ENCODE peak calls at places on chromosome 2, in four cellular contexts. K is psoas muscle, Q is H1, R is tibial nerve. I is an unnamed sample.

GRCh38 chr2:101012706-101013181 is 10.7 kb downstream of the RPL31 start:
- DNase-seq in K (no peak), Q (peak; percentile 60), R (peak; percentile 72), I (no peak)

GRCh38 chr2:183505911-183506310 is 381.7 kb downstream of the NUP35 start:
- DNase-seq in K (no peak), Q (no peak), R (no peak), I (no peak)

GRCh38 chr2:166653185-166653813 is 159.2 kb upstream of the SCN7A start:
- DNase-seq in K (no peak), Q (no peak), R (no peak), I (no peak)

GRCh38 chr2:29134933-29135332 is 19.7 kb downstream of the CLIP4 start:
- DNase-seq in K (no peak), Q (no peak), R (no peak), I (no peak)

GRCh38 chr2:567496-567864 is 109.7 kb downstream of the TMEM18 start:
- DNase-seq in K (no peak), Q (no peak), R (no peak), I (no peak)

GRCh38 chr2:205297846-205298245 is 384.5 kb upstream of the NRP2 start:
- DNase-seq in K (no peak), Q (no peak), R (no peak), I (no peak)

GRCh38 chr2:76323381-76323780 is 612.7 kb upstream of the GCFC2 start:
- DNase-seq in K (no peak), Q (no peak), R (no peak), I (no peak)

GRCh38 chr2:203535784-203536590 is 886 bp upstream of the RAPH1 start:
- DNase-seq in K (no peak), Q (no peak), R (no peak), I (no peak)

GRCh38 chr2:96321230-96322103 is 3.6 kb upstream of the ITPRIPL1 start:
- DNase-seq in K (peak; percentile 41), Q (peak; percentile 87), R (no peak), I (peak; percentile 88)

GRCh38 chr2:224211821-224212220 is 172.7 kb upstream of the SERPINE2 start:
- DNase-seq in K (no peak), Q (no peak), R (no peak), I (no peak)

GRCh38 chr2:71422786-71423185 is 30.6 kb upstream of the DYSF start:
- DNase-seq in K (no peak), Q (no peak), R (no peak), I (no peak)

GRCh38 chr2:71419145-71419544 is 34.2 kb upstream of the DYSF start:
- DNase-seq in K (no peak), Q (no peak), R (no peak), I (no peak)

GRCh38 chr2:71419976-71420375 is 33.4 kb upstream of the DYSF start:
- DNase-seq in K (no peak), Q (no peak), R (no peak), I (no peak)

GRCh38 chr2:71417300-71418202 is 35.8 kb upstream of the DYSF start:
- DNase-seq in K (no peak), Q (no peak), R (no peak), I (no peak)
- H3K4me3 ChIP-seq in K (no peak overlapping the region), Q (peak overlapping the region; percentile 44), R (peak overlapping the region; percentile 7), I (peak overlapping the region; percentile 28)

GRCh38 chr2:44705356-44705755 is 236.1 kb upstream of the SIX3 start:
- DNase-seq in K (no peak), Q (no peak), R (no peak), I (no peak)
- H3K4me3 ChIP-seq in K (no peak overlapping the region), Q (no peak overlapping the region), R (no peak overlapping the region), I (no peak overlapping the region)

DNA sequence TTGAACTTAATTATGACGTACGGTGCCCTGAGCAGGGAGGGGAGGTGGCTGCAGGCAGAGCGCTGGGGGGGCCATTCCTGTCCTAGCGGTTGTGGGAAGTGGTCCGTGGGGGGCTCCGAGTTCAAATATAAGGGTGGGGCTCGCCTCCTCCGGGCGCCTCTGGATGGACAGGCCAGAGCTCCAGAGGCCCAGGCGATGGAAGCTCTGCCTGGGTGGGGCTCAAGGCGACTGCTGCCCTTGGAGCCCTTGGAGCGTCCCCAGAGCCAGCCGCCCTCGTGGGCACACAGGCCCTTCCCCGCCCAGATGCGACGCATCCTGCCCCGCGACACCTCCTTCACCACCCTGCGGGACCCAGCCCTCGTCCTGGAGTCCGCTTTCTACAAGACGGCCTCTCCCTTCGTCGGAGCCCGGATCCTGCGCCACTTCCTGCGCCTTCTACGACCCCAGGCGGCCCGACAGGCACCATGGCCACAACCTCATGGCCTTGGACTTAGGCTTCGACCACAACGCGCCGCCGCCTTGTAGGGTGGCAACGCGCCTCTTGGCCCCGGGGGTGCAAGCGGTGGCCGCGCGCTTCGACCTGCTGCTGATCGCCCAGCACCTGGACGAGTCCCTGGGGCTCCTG is 10.5 kb downstream of the AQP12B start:
- DNase-seq in K (no peak), Q (peak; percentile 44), R (no peak), I (no peak)
- H3K4me3 ChIP-seq in K (peak overlapping the region; percentile 41), Q (no peak overlapping the region), R (no peak overlapping the region), I (no peak overlapping the region)

GRCh38 chr2:232696609-232697058 is 497 bp upstream of the GIGYF2 start:
- DNase-seq in K (no peak), Q (no peak), R (no peak), I (no peak)
- H3K4me3 ChIP-seq in K (peak overlapping the region; percentile 95), Q (no peak overlapping the region), R (peak overlapping the region; percentile 94), I (peak overlapping the region; percentile 97)

GRCh38 chr2:144239726-144240125 is 280.2 kb downstream of the ZEB2 start:
- DNase-seq in K (no peak), Q (no peak), R (no peak), I (no peak)
- H3K4me3 ChIP-seq in K (no peak overlapping the region), Q (no peak overlapping the region), R (no peak overlapping the region), I (no peak overlapping the region)

GRCh38 chr2:168344706-168345105 is 97.3 kb upstream of the STK39 start:
- DNase-seq in K (no peak), Q (no peak), R (no peak), I (no peak)

GRCh38 chr2:168348076-168348475 is 100.7 kb upstream of the STK39 start:
- DNase-seq in K (no peak), Q (no peak), R (no peak), I (no peak)

GRCh38 chr2:168346725-168347477 is 99.5 kb upstream of the STK39 start:
- DNase-seq in K (peak; percentile 39), Q (peak; percentile 83), R (peak; percentile 81), I (peak; percentile 60)

GRCh38 chr2:168343586-168343985 is 96.2 kb upstream of the STK39 start:
- DNase-seq in K (no peak), Q (no peak), R (no peak), I (no peak)

DNA sequence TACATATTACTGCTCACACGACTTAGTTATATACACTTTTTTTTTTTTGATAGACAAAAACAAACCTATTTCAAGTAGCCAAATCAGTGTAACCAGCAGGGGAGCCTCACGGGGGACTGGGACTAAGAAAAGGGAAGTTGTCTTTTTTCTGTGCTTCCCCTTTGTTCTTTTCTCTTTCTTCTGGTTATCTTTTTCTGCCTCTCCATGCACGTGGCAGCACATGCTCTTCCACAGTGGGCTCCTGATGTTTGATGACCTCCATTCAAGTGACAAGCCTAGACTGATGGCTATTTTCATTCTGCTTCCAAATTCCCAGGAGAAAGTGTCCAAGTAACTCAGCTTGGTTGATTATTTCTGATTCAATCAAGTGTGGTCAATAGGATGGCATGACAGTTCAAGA is 98.2 kb upstream of the STK39 start:
- DNase-seq in K (no peak), Q (no peak), R (no peak), I (no peak)
- H3K4me3 ChIP-seq in K (no peak overlapping the region), Q (no peak overlapping the region), R (no peak overlapping the region), I (no peak overlapping the region)

GRCh38 chr2:235500110-235500760 is 6.4 kb downstream of the AGAP1 start:
- DNase-seq in K (no peak), Q (no peak), R (no peak), I (no peak)

GRCh38 chr2:235499306-235499812 is 5.5 kb downstream of the AGAP1 start:
- DNase-seq in K (no peak), Q (no peak), R (no peak), I (no peak)

GRCh38 chr2:235498556-235499305 is 4.9 kb downstream of the AGAP1 start:
- DNase-seq in K (no peak), Q (no peak), R (no peak), I (no peak)

GRCh38 chr2:235500761-235501662 is 7.2 kb downstream of the AGAP1 start:
- DNase-seq in K (no peak), Q (no peak), R (no peak), I (no peak)

DNA sequence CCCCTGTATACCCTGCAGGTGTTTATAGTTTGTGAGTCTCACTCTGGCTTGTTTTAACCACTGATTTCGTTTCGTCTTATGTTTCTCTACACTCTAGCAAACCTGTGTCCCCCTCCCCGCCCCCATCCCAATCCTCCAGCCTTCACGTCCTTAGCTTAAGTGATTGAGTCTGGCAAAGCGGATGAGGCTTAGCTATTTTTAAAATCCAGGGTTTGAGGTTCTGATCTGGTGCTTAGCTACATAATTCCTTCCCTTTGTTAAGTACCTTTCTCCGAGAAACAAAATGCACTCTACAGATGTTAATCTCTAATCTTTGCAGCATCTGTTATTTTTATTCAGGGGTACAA is 7.8 kb downstream of the AGAP1 start:
- DNase-seq in K (no peak), Q (no peak), R (no peak), I (no peak)
- H3K4me3 ChIP-seq in K (no peak overlapping the region), Q (no peak overlapping the region), R (no peak overlapping the region), I (no peak overlapping the region)

GRCh38 chr2:8391584-8391983 is 290.3 kb upstream of the ID2 start:
- DNase-seq in K (no peak), Q (no peak), R (no peak), I (no peak)
- H3K4me3 ChIP-seq in K (no peak overlapping the region), Q (no peak overlapping the region), R (no peak overlapping the region), I (no peak overlapping the region)